ENCODE peak calls at places on chromosomes 3 and 15, in eight cellular contexts. S is HEK293T; C is sciatic nerve; Y is lung; U is activated naive CD4-positive, alpha-beta T cell treated with anti-CD3 and anti-CD28 coated beads, Interleukin-2, amount 50 U/mL, for 16 hours; L is H4; B is body of pancreas; W is NCI-H2171. P is an unnamed sample.

GRCh38 chr15:86647810-86648440 is 568.3 kb downstream of the AGBL1 start:
- DNase-seq in S (no peak), C (no peak), Y (no peak), U (no peak), L (no peak), B (no peak), W (no peak), P (no peak)

GRCh38 chr3:149879872-149880271 is 66.9 kb downstream of the RNF13 start:
- DNase-seq in S (peak), C (peak), Y (peak), U (peak), L (peak), B (peak), W (no peak), P (no peak)

GRCh38 chr15:39833515-39833981 is 50.9 kb upstream of the FSIP1 start:
- DNase-seq in S (no peak), C (no peak), Y (no peak), U (no peak), L (no peak), B (no peak), W (no peak), P (no peak)

GRCh38 chr15:69422336-69422895 is 8.3 kb downstream of the KIF23 start:
- DNase-seq in S (no peak), C (no peak), Y (no peak), U (no peak), L (no peak), B (no peak), W (no peak), P (no peak)

GRCh38 chr15:47523669-47524068 is 193.6 kb upstream of the SEMA6D start:
- DNase-seq in S (no peak), C (no peak), Y (no peak), U (no peak), L (peak), B (no peak), W (no peak), P (no peak)

GRCh38 chr3:100455841-100456550 is 36.4 kb upstream of the TMEM45A start:
- DNase-seq in S (no peak), C (no peak), Y (no peak), U (no peak), L (no peak), B (no peak), W (no peak), P (no peak)

GRCh38 chr3:36900474-36901443 is 44.1 kb downstream of the TRANK1 start:
- DNase-seq in S (no peak), C (no peak), Y (no peak), U (no peak), L (no peak), B (no peak), W (no peak), P (no peak)

GRCh38 chr15:29913528-29914135 is 91.4 kb upstream of the TJP1 start:
- DNase-seq in S (no peak), C (no peak), Y (no peak), U (no peak), L (no peak), B (no peak), W (no peak), P (no peak)

GRCh38 chr15:70062321-70062956 is 35.3 kb downstream of the TLE3 start:
- DNase-seq in S (peak), C (peak), Y (peak), U (no peak), L (no peak), B (peak), W (peak), P (peak)

GRCh38 chr15:51104512-51104911 is 9.8 kb upstream of the TNFAIP8L3 start:
- DNase-seq in S (no peak), C (no peak), Y (peak), U (no peak), L (no peak), B (peak), W (no peak), P (no peak)

GRCh38 chr15:78374436-78375393 is 34.6 kb downstream of the CRABP1 start:
- DNase-seq in S (no peak), C (peak), Y (peak), U (no peak), L (peak), B (peak), W (no peak), P (no peak)

P was measured in NCI-H1048.